ENCODE peak calls at places on chromosome 7, in four cellular contexts. A is H1, J is IMR-90, P is mesendoderm. E is an unnamed sample.

GRCh38 chr7:94060772-94061171 is 56.6 kb upstream of the BET1 start:
- DNase-seq in P (no peak), A (no peak), J (peak), E (no peak)

GRCh38 chr7:32071466-32072091 is 1.4 kb upstream of the PDE1C start:
- DNase-seq in P (no peak), J (no peak), A (no peak), E (no peak)

GRCh38 chr7:4882169-4882741 is 1.3 kb downstream of the RADIL start:
- DNase-seq in J (peak), A (peak), P (peak), E (peak)

GRCh38 chr7:30434140-30434799 is 44.3 kb downstream of the NOD1 start:
- DNase-seq in A (no peak), J (no peak), P (no peak), E (no peak)

GRCh38 chr7:132029369-132030160 is 473.1 kb upstream of the PODXL start:
- DNase-seq in J (no peak), P (no peak), A (no peak), E (no peak)

GRCh38 chr7:156504687-156505545 is 135.7 kb upstream of the RNF32 start:
- DNase-seq in P (no peak), A (peak), J (no peak), E (no peak)

GRCh38 chr7:107865956-107866775 is 24.8 kb upstream of the DLD start:
- DNase-seq in P (no peak), J (no peak), A (no peak), E (no peak)

GRCh38 chr7:105198223-105198622 is 184.2 kb downstream of the KMT2E start:
- DNase-seq in A (no peak), P (no peak), J (peak), E (no peak)

GRCh38 chr7:29231671-29232267 is 37.2 kb downstream of the CHN2 start:
- DNase-seq in A (no peak), J (no peak), P (no peak), E (no peak)

GRCh38 chr7:130453051-130453450 is 12.2 kb upstream of the CEP41 start:
- DNase-seq in A (no peak), J (no peak), P (no peak), E (no peak)

GRCh38 chr7:28572321-28573058 is 160.2 kb downstream of the CREB5 start:
- DNase-seq in P (no peak), J (no peak), A (no peak), E (no peak)

GRCh38 chr7:133081119-133081604 is 728 bp downstream of the CHCHD3 start:
- DNase-seq in A (no peak), J (no peak), P (peak), E (no peak)

GRCh38 chr7:158828343-158829020 is 827 bp downstream of the ESYT2 start:
- DNase-seq in A (peak), J (no peak), P (peak), E (peak)

GRCh38 chr7:149422065-149422913 is 38.6 kb downstream of the ZNF777 start:
- DNase-seq in A (peak), J (peak), P (peak), E (peak)

GRCh38 chr7:154372106-154372505 is 319.9 kb downstream of the DPP6 start:
- DNase-seq in A (peak), P (peak), J (no peak), E (no peak)

GRCh38 chr7:55086413-55087201 is 67.8 kb downstream of the EGFR start:
- DNase-seq in A (no peak), P (no peak), J (peak), E (no peak)

GRCh38 chr7:117269895-117270294 is 53.0 kb downstream of the WNT2 start:
- DNase-seq in A (no peak), P (no peak), J (peak), E (no peak)

GRCh38 chr7:108067844-108068243 is 62.3 kb downstream of the LAMB4 start:
- DNase-seq in P (no peak), A (no peak), J (no peak), E (no peak)

GRCh38 chr7:54541941-54542618 is at the start of gene VSTM2A:
- DNase-seq in J (no peak), P (peak), A (peak), E (peak)

GRCh38 chr7:73520673-73521635 is 1.1 kb downstream of the BAZ1B start:
- DNase-seq in J (peak), A (no peak), P (peak), E (no peak)

GRCh38 chr7:123995617-123996326 is 37.1 kb downstream of the TMEM229A start:
- DNase-seq in P (no peak), A (no peak), J (no peak), E (no peak)

GRCh38 chr7:4694653-4695335 is 12.7 kb downstream of the FOXK1 start:
- DNase-seq in A (no peak), P (no peak), J (peak), E (no peak)

GRCh38 chr7:151241755-151242096 is 6.8 kb downstream of the SMARCD3 start:
- DNase-seq in A (no peak), J (no peak), P (no peak), E (no peak)

GRCh38 chr7:107725138-107725740 is 18.7 kb upstream of the CBLL1 start:
- DNase-seq in J (peak), P (peak), A (no peak), E (no peak)

GRCh38 chr7:99447943-99448342 is 9.2 kb downstream of the CPSF4 start:
- DNase-seq in P (no peak), J (no peak), A (no peak), E (no peak)
- H3K23ac ChIP-seq in P (no peak), J (no peak), A (no peak), E (no peak)

GRCh38 chr7:142629588-142630260 is 119.5 kb upstream of the PRSS1 start:
- DNase-seq in P (peak), J (peak), A (no peak), E (no peak)
- H4K5ac ChIP-seq in P (no peak), J (no peak), A (no peak), E (no peak)

GRCh38 chr7:72019436-72019835 is 392.7 kb downstream of the CALN1 start:
- DNase-seq in A (no peak), P (no peak), J (no peak), E (no peak)
- H3K23ac ChIP-seq in A (no peak), P (no peak), J (no peak), E (no peak)

GRCh38 chr7:101904019-101904418 is 86.6 kb downstream of the CUX1 start:
- DNase-seq in P (no peak), J (no peak), A (no peak), E (no peak)

GRCh38 chr7:101902680-101903504 is 85.5 kb downstream of the CUX1 start:
- DNase-seq in J (no peak), P (no peak), A (no peak), E (no peak)

GRCh38 chr7:101901661-101902491 is 84.5 kb downstream of the CUX1 start:
- DNase-seq in A (no peak), J (peak), P (no peak), E (no peak)

GRCh38 chr7:101905203-101905865 is 87.9 kb downstream of the CUX1 start:
- DNase-seq in J (peak), P (no peak), A (no peak), E (no peak)

DNA sequence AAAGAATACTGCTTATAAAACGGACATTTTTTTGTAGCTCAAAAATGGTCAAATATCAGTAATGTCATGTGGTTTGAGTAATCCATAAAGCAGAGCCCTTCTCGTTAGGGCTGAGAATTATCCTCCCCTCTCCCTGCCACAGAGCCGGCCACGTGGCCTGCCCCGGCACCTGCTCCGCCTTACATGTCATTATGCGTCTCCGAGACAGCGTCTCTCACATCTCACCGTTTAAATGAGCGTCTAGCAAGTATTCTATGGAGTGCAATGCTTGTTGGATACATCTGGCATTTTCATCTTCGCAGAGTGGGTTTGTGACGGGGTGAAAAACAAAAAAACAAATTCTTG is 86.1 kb downstream of the CUX1 start:
- DNase-seq in J (no peak), A (no peak), P (no peak), E (no peak)
- H4K5ac ChIP-seq in J (no peak), A (no peak), P (no peak), E (no peak)

GRCh38 chr7:1226155-1226901 is 6.3 kb upstream of the UNCX start:
- DNase-seq in J (no peak), A (peak), P (peak), E (peak)
- H3K23ac ChIP-seq in J (no peak), A (no peak), P (no peak), E (no peak)

GRCh38 chr7:68917041-68917651 is 681.1 kb upstream of the AUTS2 start:
- DNase-seq in P (no peak), A (no peak), J (no peak), E (no peak)

GRCh38 chr7:68911754-68912153 is 686.5 kb upstream of the AUTS2 start:
- DNase-seq in A (no peak), J (no peak), P (no peak), E (no peak)
- H4K5ac ChIP-seq in A (no peak), J (no peak), P (no peak), E (no peak)

DNA sequence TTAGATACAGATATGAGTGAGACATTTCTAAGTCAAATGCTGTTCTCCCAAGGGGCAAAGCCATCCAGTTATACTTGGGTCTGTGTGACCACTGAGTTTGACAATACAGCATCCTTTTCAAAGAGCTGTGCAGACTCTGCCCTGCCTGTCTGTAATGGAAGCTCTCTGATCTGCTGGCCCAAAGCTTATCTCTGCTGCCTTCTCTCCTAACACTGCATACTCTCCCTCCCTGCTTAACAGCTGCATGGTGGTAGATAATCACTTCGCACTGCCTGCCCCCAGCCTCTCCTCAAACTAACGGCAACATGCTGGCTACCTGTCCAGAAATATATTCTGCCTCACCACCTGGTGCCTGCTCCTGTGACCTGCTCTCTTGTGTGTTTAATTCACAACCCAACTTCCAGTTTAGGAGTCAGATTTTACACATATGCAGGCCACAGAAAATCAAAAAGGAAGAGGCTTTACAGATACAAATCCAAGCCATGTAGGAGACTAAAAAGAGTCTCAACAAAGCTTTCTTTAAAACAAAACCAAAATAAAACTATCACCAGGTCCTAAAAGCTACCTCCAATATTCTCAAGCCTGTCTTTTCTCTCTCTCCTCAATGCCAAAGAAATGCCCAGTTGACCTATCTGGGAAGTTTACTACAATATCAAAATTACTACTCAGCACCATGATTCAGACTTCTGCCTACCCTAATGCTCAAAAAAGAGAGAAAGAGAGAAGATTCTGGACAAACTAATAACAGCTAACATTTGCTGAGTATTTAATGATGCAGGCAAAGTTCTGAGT is 145.6 kb downstream of the RELN start:
- DNase-seq in J (no peak), P (peak), A (no peak), E (no peak)
- H3K23ac ChIP-seq in J (no peak), P (no peak), A (no peak), E (no peak)